ENCODE peak calls at places on chromosomes 11 and 22, in four cellular contexts. V is suprapubic skin, B is A549, A is heart left ventricle. M is an unnamed sample.

GRCh38 chr11:34243620-34244493 is 114.0 kb downstream of the ABTB2 start:
- DNase-seq in V (no peak), B (peak; percentile 94), A (no peak), M (peak; percentile 72)

GRCh38 chr11:39365809-39366436 is 2093.5 kb downstream of the LRRC4C start:
- DNase-seq in V (no peak), B (peak; percentile 31), A (no peak), M (peak; percentile 26)

GRCh38 chr11:12914401-12914912 is 94.7 kb upstream of the RASSF10 start:
- DNase-seq in V (peak; percentile 77), B (peak; percentile 31), A (peak; percentile 75), M (peak; percentile 30)

GRCh38 chr11:96036863-96037262 is 113.0 kb upstream of the MTMR2 start:
- DNase-seq in V (no peak), B (no peak), A (no peak), M (no peak)

GRCh38 chr22:29733362-29734322 is 13.8 kb downstream of the CABP7 start:
- DNase-seq in V (no peak), B (no peak), A (no peak), M (no peak)

GRCh38 chr11:122737951-122738693 is 82.6 kb downstream of the UBASH3B start:
- DNase-seq in V (no peak), B (no peak), A (no peak), M (no peak)

GRCh38 chr11:3635641-3636375 is 6.0 kb downstream of the ART5 start:
- DNase-seq in V (peak; percentile 40), B (no peak), A (no peak), M (no peak)

GRCh38 chr11:1523077-1523476 is 36.5 kb upstream of the MOB2 start:
- DNase-seq in V (no peak), B (no peak), A (no peak), M (no peak)

GRCh38 chr22:40118979-40119378 is 58.7 kb upstream of the TNRC6B start:
- DNase-seq in V (no peak), B (no peak), A (no peak), M (no peak)

GRCh38 chr11:127651175-127651887 is 650.8 kb upstream of the KIRREL3 start:
- DNase-seq in V (no peak), B (no peak), A (no peak), M (peak; percentile 9)

GRCh38 chr11:81331611-81332205 is 1402.0 kb downstream of the FAM181B start:
- DNase-seq in V (no peak), B (no peak), A (no peak), M (no peak)

GRCh38 chr22:47354668-47355387 is 592.4 kb downstream of the TBC1D22A start:
- DNase-seq in V (no peak), B (no peak), A (no peak), M (no peak)

GRCh38 chr11:32438883-32439487 is 3.6 kb upstream of the WT1 start:
- DNase-seq in V (no peak), B (no peak), A (no peak), M (no peak)

GRCh38 chr11:8759634-8760033 is 77.0 kb downstream of the RPL27A start:
- DNase-seq in V (peak; percentile 53), B (no peak), A (no peak), M (no peak)

GRCh38 chr11:111777094-111778046 is 11.2 kb upstream of the PPP2R1B start:
- DNase-seq in V (no peak), B (peak; percentile 66), A (no peak), M (no peak)

GRCh38 chr11:75199412-75199955 is 41.1 kb upstream of the TPBGL start:
- DNase-seq in V (no peak), B (no peak), A (no peak), M (no peak)

GRCh38 chr11:109247071-109247470 is 174.9 kb upstream of the C11orf87 start:
- DNase-seq in V (no peak), B (no peak), A (no peak), M (no peak)

DNA sequence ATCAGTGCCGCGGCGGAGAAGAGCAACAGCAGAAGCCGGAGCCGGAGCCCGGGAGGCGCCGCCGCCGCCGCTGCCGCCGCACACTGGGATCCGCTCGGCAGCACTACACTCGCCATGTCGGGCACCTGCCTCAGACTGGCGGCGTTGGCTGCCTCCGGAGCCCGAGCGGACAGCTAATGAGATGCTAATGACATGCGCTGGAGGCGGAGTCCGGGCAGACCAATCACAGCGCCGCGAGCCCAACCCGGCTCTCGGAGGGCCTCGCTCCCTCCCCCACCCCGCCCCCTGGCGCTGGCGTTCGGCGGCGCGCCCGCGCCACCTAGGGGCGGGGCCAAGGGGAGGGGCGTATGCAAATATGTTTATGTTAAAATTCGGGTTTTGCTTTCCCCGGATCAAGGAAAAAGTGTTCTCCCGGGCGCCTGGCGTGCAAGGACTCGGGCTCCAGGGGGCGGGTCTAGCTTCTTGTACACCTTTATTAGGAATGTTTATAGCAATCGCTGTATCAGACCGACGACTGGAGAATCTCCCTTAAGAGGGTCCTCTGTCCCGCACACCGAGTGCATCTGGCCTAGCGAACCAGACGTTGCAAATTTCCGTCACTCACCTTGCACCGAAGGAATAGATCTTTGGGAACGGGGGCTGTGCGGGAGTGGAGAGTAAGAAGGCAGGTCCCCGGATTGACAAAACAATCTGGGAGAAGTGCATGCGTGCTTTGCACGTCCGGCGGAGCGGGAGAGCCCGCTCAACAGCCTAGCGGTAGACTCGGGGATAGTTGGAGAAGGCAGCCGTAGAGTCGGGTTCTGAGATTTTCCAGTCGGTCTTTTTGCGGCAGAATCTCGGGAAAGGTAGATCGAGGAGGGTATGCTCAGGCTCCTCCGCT is at the start of gene CADM1:
- DNase-seq in V (peak; percentile 95), B (peak; percentile 92), A (peak; percentile 93), M (no peak)
- TF ChIP-seq POLR2A in V (no peak), B (peak; percentile 93), A (peak; percentile 97), M (no peak)

GRCh38 chr11:46901156-46901555 is 17.2 kb downstream of the LRP4 start:
- DNase-seq in V (no peak), B (no peak), A (no peak), M (no peak)
- TF ChIP-seq POLR2A in V (no peak), B (no peak), A (no peak), M (no peak)

GRCh38 chr11:65779919-65780769 is 632 bp downstream of the AP5B1 start:
- DNase-seq in V (peak; percentile 84), B (peak; percentile 88), A (peak; percentile 80), M (peak; percentile 96)
- TF ChIP-seq POLR2A in V (no peak), B (peak; percentile 49), A (no peak), M (peak; percentile 64)

GRCh38 chr11:130136107-130136506 is 23.5 kb upstream of the ST14 start:
- DNase-seq in V (no peak), B (no peak), A (no peak), M (no peak)

GRCh38 chr11:130129922-130130321 is 29.7 kb upstream of the ST14 start:
- DNase-seq in V (no peak), B (no peak), A (no peak), M (no peak)

GRCh38 chr11:130137999-130138398 is 21.6 kb upstream of the ST14 start:
- DNase-seq in V (no peak), B (no peak), A (no peak), M (no peak)

GRCh38 chr11:130131957-130132850 is 27.4 kb upstream of the ST14 start:
- DNase-seq in V (no peak), B (peak; percentile 61), A (no peak), M (peak; percentile 33)

GRCh38 chr11:130133716-130134115 is 25.9 kb upstream of the ST14 start:
- DNase-seq in V (no peak), B (no peak), A (no peak), M (no peak)
- TF ChIP-seq POLR2A in V (no peak), B (no peak), A (no peak), M (no peak)

GRCh38 chr11:47176328-47177228 is at the start of gene ARFGAP2:
- DNase-seq in V (peak; percentile 97), B (peak; percentile 95), A (peak; percentile 98), M (peak; percentile 100)
- TF ChIP-seq POLR2A in V (no peak), B (peak; percentile 29), A (peak; percentile 69), M (no peak)